ENCODE peak calls at places on chromosomes 12 and 14, in seven cellular contexts. One of them, this sample, is unnamed.
A peak's percentile ranks its signal among the peaks of the same experiment; 100 is the strongest.

GRCh38 chr12:71972441-71973074 is 33.9 kb downstream of the TPH2 start:
- DNase-seq in H9: peak; percentile 64
- DNase-seq in H1: no peak
- DNase-seq in neuronal stem cell: no peak
- DNase-seq in mesendoderm: peak; percentile 51
- DNase-seq in trophoblast cell: no peak
- DNase-seq in IMR-90: no peak
- DNase-seq in this sample: no peak

GRCh38 chr12:129106772-129107171 is 253.5 kb downstream of the GLT1D1 start:
- DNase-seq in neuronal stem cell: no peak
- DNase-seq in H9: no peak
- DNase-seq in IMR-90: no peak
- DNase-seq in trophoblast cell: no peak
- DNase-seq in mesendoderm: no peak
- DNase-seq in H1: no peak
- DNase-seq in this sample: no peak

GRCh38 chr12:109558374-109559199 is 14.7 kb downstream of the MMAB start:
- DNase-seq in IMR-90: no peak
- DNase-seq in trophoblast cell: no peak
- DNase-seq in neuronal stem cell: no peak
- DNase-seq in H1: no peak
- DNase-seq in mesendoderm: no peak
- DNase-seq in H9: no peak
- DNase-seq in this sample: no peak

GRCh38 chr12:121713257-121714155 is 954 bp downstream of the TMEM120B start:
- DNase-seq in H1: no peak
- DNase-seq in mesendoderm: no peak
- DNase-seq in H9: no peak
- DNase-seq in trophoblast cell: peak; percentile 12
- DNase-seq in neuronal stem cell: no peak
- DNase-seq in IMR-90: peak; percentile 36
- DNase-seq in this sample: peak; percentile 55

GRCh38 chr14:67583711-67584644 is 16.1 kb downstream of the PIGH start:
- DNase-seq in IMR-90: peak; percentile 52
- DNase-seq in H9: no peak
- DNase-seq in mesendoderm: peak; percentile 55
- DNase-seq in trophoblast cell: peak; percentile 77
- DNase-seq in H1: no peak
- DNase-seq in neuronal stem cell: peak; percentile 47
- DNase-seq in this sample: peak; percentile 63

GRCh38 chr14:58152569-58152857 is 500 bp upstream of the ARMH4 start:
- DNase-seq in H9: no peak
- DNase-seq in IMR-90: no peak
- DNase-seq in mesendoderm: no peak
- DNase-seq in H1: no peak
- DNase-seq in trophoblast cell: no peak
- DNase-seq in neuronal stem cell: no peak
- DNase-seq in this sample: no peak

GRCh38 chr14:20631023-20631820 is 10.3 kb downstream of the OR6S1 start:
- DNase-seq in H1: peak; percentile 85
- DNase-seq in trophoblast cell: peak; percentile 72
- DNase-seq in IMR-90: peak; percentile 70
- DNase-seq in neuronal stem cell: no peak
- DNase-seq in mesendoderm: peak; percentile 85
- DNase-seq in H9: peak; percentile 71
- DNase-seq in this sample: peak; percentile 73

GRCh38 chr12:104312654-104313053 is 9.1 kb downstream of the EID3 start:
- DNase-seq in H9: no peak
- DNase-seq in neuronal stem cell: no peak
- DNase-seq in H1: no peak
- DNase-seq in IMR-90: no peak
- DNase-seq in trophoblast cell: no peak
- DNase-seq in mesendoderm: no peak
- DNase-seq in this sample: no peak

GRCh38 chr12:24773996-24774395 is 174.9 kb downstream of the BCAT1 start:
- DNase-seq in mesendoderm: no peak
- DNase-seq in H1: no peak
- DNase-seq in neuronal stem cell: no peak
- DNase-seq in H9: no peak
- DNase-seq in trophoblast cell: no peak
- DNase-seq in IMR-90: no peak
- DNase-seq in this sample: no peak

GRCh38 chr12:94421868-94422740 is 37.6 kb downstream of the CEP83 start:
- DNase-seq in H9: no peak
- DNase-seq in mesendoderm: no peak
- DNase-seq in H1: no peak
- DNase-seq in neuronal stem cell: no peak
- DNase-seq in IMR-90: no peak
- DNase-seq in trophoblast cell: no peak
- DNase-seq in this sample: no peak

GRCh38 chr12:55736076-55736475 is 6.8 kb upstream of the GDF11 start:
- DNase-seq in neuronal stem cell: no peak
- DNase-seq in H9: no peak
- DNase-seq in IMR-90: no peak
- DNase-seq in H1: no peak
- DNase-seq in mesendoderm: no peak
- DNase-seq in trophoblast cell: no peak
- DNase-seq in this sample: no peak

GRCh38 chr14:104238424-104239184 is 100.2 kb downstream of the KIF26A start:
- DNase-seq in H9: peak; percentile 20
- DNase-seq in neuronal stem cell: no peak
- DNase-seq in trophoblast cell: no peak
- DNase-seq in H1: peak; percentile 16
- DNase-seq in IMR-90: no peak
- DNase-seq in mesendoderm: no peak
- DNase-seq in this sample: no peak

GRCh38 chr12:45553204-45553603 is 176.3 kb upstream of the ARID2 start:
- DNase-seq in mesendoderm: no peak
- DNase-seq in IMR-90: peak; percentile 6
- DNase-seq in H9: no peak
- DNase-seq in H1: no peak
- DNase-seq in neuronal stem cell: no peak
- DNase-seq in trophoblast cell: no peak
- DNase-seq in this sample: no peak

GRCh38 chr12:117054279-117054678 is 44.9 kb downstream of the TESC start:
- DNase-seq in neuronal stem cell: no peak
- DNase-seq in H1: no peak
- DNase-seq in H9: no peak
- DNase-seq in IMR-90: no peak
- DNase-seq in trophoblast cell: no peak
- DNase-seq in mesendoderm: no peak
- DNase-seq in this sample: no peak

GRCh38 chr14:88013750-88014349 is 8.9 kb downstream of the GPR65 start:
- DNase-seq in H9: peak; percentile 69
- DNase-seq in mesendoderm: peak; percentile 78
- DNase-seq in IMR-90: peak; percentile 58
- DNase-seq in trophoblast cell: peak; percentile 75
- DNase-seq in neuronal stem cell: peak; percentile 56
- DNase-seq in H1: peak; percentile 69
- DNase-seq in this sample: peak; percentile 73

GRCh38 chr14:103728721-103729120 is 13.1 kb downstream of the ZFYVE21 start:
- DNase-seq in neuronal stem cell: no peak
- DNase-seq in IMR-90: no peak
- DNase-seq in trophoblast cell: no peak
- DNase-seq in H1: no peak
- DNase-seq in mesendoderm: no peak
- DNase-seq in H9: no peak
- DNase-seq in this sample: no peak

GRCh38 chr12:108478611-108479010 is 36.5 kb upstream of the FICD start:
- DNase-seq in IMR-90: no peak
- DNase-seq in H1: no peak
- DNase-seq in neuronal stem cell: no peak
- DNase-seq in mesendoderm: no peak
- DNase-seq in H9: no peak
- DNase-seq in trophoblast cell: no peak
- DNase-seq in this sample: no peak

GRCh38 chr12:71871116-71871515 is 31.6 kb downstream of the TBC1D15 start:
- DNase-seq in H1: no peak
- DNase-seq in H9: no peak
- DNase-seq in IMR-90: peak; percentile 75
- DNase-seq in mesendoderm: no peak
- DNase-seq in neuronal stem cell: no peak
- DNase-seq in trophoblast cell: peak; percentile 37
- DNase-seq in this sample: peak; percentile 56

GRCh38 chr14:25911831-25912230 is 686.0 kb downstream of the NOVA1 start:
- DNase-seq in mesendoderm: no peak
- DNase-seq in IMR-90: no peak
- DNase-seq in trophoblast cell: no peak
- DNase-seq in neuronal stem cell: no peak
- DNase-seq in H1: no peak
- DNase-seq in H9: no peak
- DNase-seq in this sample: no peak
- H3K23ac ChIP-seq in mesendoderm: no peak overlapping the region
- H3K23ac ChIP-seq in IMR-90: no peak overlapping the region
- H3K23ac ChIP-seq in trophoblast cell: no peak overlapping the region
- H3K23ac ChIP-seq in neuronal stem cell: no peak overlapping the region
- H3K23ac ChIP-seq in H1: no peak overlapping the region
- H3K23ac ChIP-seq in H9: no peak overlapping the region
- H3K23ac ChIP-seq in this sample: no peak overlapping the region

GRCh38 chr14:55098561-55098898 is 30.5 kb upstream of the LGALS3 start:
- DNase-seq in trophoblast cell: no peak
- DNase-seq in IMR-90: no peak
- DNase-seq in H1: no peak
- DNase-seq in mesendoderm: no peak
- DNase-seq in neuronal stem cell: no peak
- DNase-seq in H9: no peak
- DNase-seq in this sample: no peak
- H3K23ac ChIP-seq in trophoblast cell: no peak overlapping the region
- H3K23ac ChIP-seq in IMR-90: no peak overlapping the region
- H3K23ac ChIP-seq in H1: no peak overlapping the region
- H3K23ac ChIP-seq in mesendoderm: no peak overlapping the region
- H3K23ac ChIP-seq in neuronal stem cell: no peak overlapping the region
- H3K23ac ChIP-seq in H9: no peak overlapping the region
- H3K23ac ChIP-seq in this sample: no peak overlapping the region

DNA sequence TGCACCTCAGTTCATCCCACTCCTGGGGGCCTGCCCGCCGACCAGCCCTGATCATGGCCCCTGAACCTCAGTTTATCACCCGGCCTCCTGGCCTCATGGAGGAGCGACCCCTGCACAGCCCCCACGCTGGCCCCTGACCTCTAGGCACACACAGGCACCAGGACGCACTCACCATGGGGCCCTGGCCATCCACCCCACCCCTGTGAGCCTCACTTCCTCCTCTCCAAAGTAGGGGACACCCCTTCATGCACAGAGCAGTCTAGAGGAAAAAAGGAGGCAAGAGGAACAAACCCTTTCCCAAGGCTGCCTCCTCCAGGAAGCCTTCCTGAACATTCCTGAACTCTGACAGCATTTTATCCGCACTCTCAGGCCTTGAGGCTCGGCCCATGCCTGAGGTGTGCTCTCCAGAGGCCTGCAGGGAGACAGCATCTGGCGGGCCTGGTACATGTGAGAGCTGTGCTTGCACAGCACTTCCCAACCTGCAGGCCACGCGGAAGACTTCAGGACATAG is 39.4 kb downstream of the CCNK start:
- DNase-seq in neuronal stem cell: no peak
- DNase-seq in IMR-90: no peak
- DNase-seq in trophoblast cell: peak; percentile 60
- DNase-seq in H9: no peak
- DNase-seq in mesendoderm: peak; percentile 56
- DNase-seq in H1: no peak
- DNase-seq in this sample: no peak
- H3K23ac ChIP-seq in neuronal stem cell: no peak overlapping the region
- H3K23ac ChIP-seq in IMR-90: no peak overlapping the region
- H3K23ac ChIP-seq in trophoblast cell: no peak overlapping the region
- H3K23ac ChIP-seq in H9: no peak overlapping the region
- H3K23ac ChIP-seq in mesendoderm: peak overlapping the region; percentile 1
- H3K23ac ChIP-seq in H1: no peak overlapping the region
- H3K23ac ChIP-seq in this sample: no peak overlapping the region

DNA sequence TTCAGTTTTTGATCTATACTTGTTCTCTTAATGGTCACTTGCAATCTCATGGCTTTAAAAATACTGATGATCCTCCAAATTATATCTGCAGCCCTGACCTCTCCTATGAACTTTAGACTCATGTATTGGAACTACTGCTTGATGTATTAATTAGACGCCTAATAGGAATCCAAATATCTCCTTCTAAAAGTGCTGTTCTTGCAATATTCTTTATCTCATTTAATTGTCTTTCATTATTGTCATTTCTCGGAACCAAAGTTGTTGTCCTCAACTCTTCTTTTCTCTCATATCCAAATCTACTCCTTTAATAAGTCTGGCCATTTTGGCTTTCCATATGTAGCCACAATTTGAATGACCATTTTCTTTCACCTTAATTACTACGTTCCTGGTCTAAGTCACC is 907.6 kb upstream of the SEL1L start:
- DNase-seq in neuronal stem cell: no peak
- DNase-seq in H1: no peak
- DNase-seq in H9: no peak
- DNase-seq in trophoblast cell: no peak
- DNase-seq in IMR-90: no peak
- DNase-seq in mesendoderm: no peak
- DNase-seq in this sample: no peak
- H3K23ac ChIP-seq in neuronal stem cell: no peak overlapping the region
- H3K23ac ChIP-seq in H1: no peak overlapping the region
- H3K23ac ChIP-seq in H9: no peak overlapping the region
- H3K23ac ChIP-seq in trophoblast cell: no peak overlapping the region
- H3K23ac ChIP-seq in IMR-90: no peak overlapping the region
- H3K23ac ChIP-seq in mesendoderm: no peak overlapping the region
- H3K23ac ChIP-seq in this sample: no peak overlapping the region

DNA sequence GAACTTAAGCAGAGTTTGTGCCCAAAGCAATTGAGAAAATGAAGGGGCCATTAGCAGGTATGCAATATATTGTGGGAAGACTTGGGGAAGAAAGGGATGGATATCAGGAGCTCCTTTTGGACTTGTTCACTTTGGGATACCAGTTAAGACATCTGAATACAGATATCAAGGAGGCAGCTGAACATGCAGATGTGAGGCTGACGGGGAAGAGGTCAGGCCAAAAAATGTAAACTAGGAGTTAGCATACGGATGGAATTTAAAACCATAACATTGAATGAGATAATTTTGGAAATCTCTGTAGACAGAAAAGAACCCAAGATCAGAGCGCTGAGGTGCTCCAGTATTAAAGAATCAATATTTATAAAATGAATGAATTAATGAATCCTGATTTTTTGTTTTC is 53.4 kb downstream of the OSBPL8 start:
- DNase-seq in neuronal stem cell: no peak
- DNase-seq in H9: no peak
- DNase-seq in H1: no peak
- DNase-seq in IMR-90: peak; percentile 55
- DNase-seq in trophoblast cell: no peak
- DNase-seq in mesendoderm: peak; percentile 18
- DNase-seq in this sample: no peak
- H3K23ac ChIP-seq in neuronal stem cell: no peak overlapping the region
- H3K23ac ChIP-seq in H9: no peak overlapping the region
- H3K23ac ChIP-seq in H1: no peak overlapping the region
- H3K23ac ChIP-seq in IMR-90: peak overlapping the region; percentile 45
- H3K23ac ChIP-seq in trophoblast cell: no peak overlapping the region
- H3K23ac ChIP-seq in mesendoderm: no peak overlapping the region
- H3K23ac ChIP-seq in this sample: no peak overlapping the region

GRCh38 chr12:76340680-76341435 is 7.4 kb downstream of the BBS10 start:
- DNase-seq in H9: no peak
- DNase-seq in neuronal stem cell: no peak
- DNase-seq in mesendoderm: no peak
- DNase-seq in IMR-90: peak; percentile 43
- DNase-seq in H1: no peak
- DNase-seq in trophoblast cell: no peak
- DNase-seq in this sample: peak; percentile 23
- H3K23ac ChIP-seq in H9: no peak overlapping the region
- H3K23ac ChIP-seq in neuronal stem cell: no peak overlapping the region
- H3K23ac ChIP-seq in mesendoderm: no peak overlapping the region
- H3K23ac ChIP-seq in IMR-90: no peak overlapping the region
- H3K23ac ChIP-seq in H1: no peak overlapping the region
- H3K23ac ChIP-seq in trophoblast cell: no peak overlapping the region
- H3K23ac ChIP-seq in this sample: no peak overlapping the region